ENCODE peak calls at places on chromosomes 12 and 14, in ten cellular contexts. Q is iPS-NIHi11, M is GM18507, C is Calu3, K is ELR, J is amniotic epithelial cell, Z is skeletal muscle cell, N is NCI-H1092 treated with DMSO at 0.1 percent for 48 hours, E is Ammon's horn, G is fibroblast of the aortic adventitia. W is an unnamed sample.

GRCh38 chr14:85565862-85566296 is 35.9 kb downstream of the FLRT2 start:
- DNase-seq in Q (no peak), M (no peak), C (no peak), K (peak), J (peak), Z (no peak), N (no peak), E (no peak), G (peak), W (no peak)

GRCh38 chr12:42776396-42776795 is 186.8 kb upstream of the PRICKLE1 start:
- DNase-seq in Q (no peak), M (no peak), C (no peak), K (no peak), J (no peak), Z (no peak), N (no peak), E (no peak), G (no peak), W (peak)

GRCh38 chr12:118358607-118359540 is 13.8 kb downstream of the TAOK3 start:
- DNase-seq in Q (no peak), M (no peak), C (no peak), K (peak), J (no peak), Z (no peak), N (no peak), E (no peak), G (no peak), W (no peak)

GRCh38 chr14:83991666-83992065 is 1538.3 kb upstream of the FLRT2 start:
- DNase-seq in Q (no peak), M (no peak), C (no peak), K (no peak), J (peak), Z (no peak), N (no peak), E (no peak), G (no peak), W (no peak)

GRCh38 chr14:89408907-89409675 is 7.9 kb downstream of the FOXN3 start:
- DNase-seq in Q (no peak), M (no peak), C (no peak), K (no peak), J (peak), Z (no peak), N (no peak), E (no peak), G (no peak), W (no peak)

GRCh38 chr12:28484157-28484556 is 293.9 kb downstream of the CCDC91 start:
- DNase-seq in Q (no peak), M (no peak), C (no peak), K (no peak), J (no peak), Z (no peak), N (no peak), E (no peak), G (no peak), W (no peak)

GRCh38 chr12:96416033-96416790 is 16.0 kb upstream of the CDK17 start:
- DNase-seq in Q (no peak), M (no peak), C (peak), K (peak), J (peak), Z (peak), N (no peak), E (no peak), G (peak), W (no peak)

GRCh38 chr12:20044836-20045235 is 323.5 kb upstream of the PDE3A start:
- DNase-seq in Q (no peak), M (no peak), C (no peak), K (no peak), J (peak), Z (no peak), N (no peak), E (no peak), G (peak), W (no peak)

W was measured in ELF-1.